ENCODE peak calls at places on chromosomes 13 and 19, in four cellular contexts. R is heart right ventricle; V is activated CD4-positive, alpha-beta T cell treated with anti-CD3 and anti-CD28 coated beads for 36 hours; P is left cardiac atrium. H is an unnamed sample.

GRCh38 chr13:112743451-112744305 is 53.8 kb downstream of the ATP11A start:
- ATAC-seq in P (no peak), V (no peak), R (peak), H (no peak)

GRCh38 chr13:44921478-44921877 is 67.8 kb downstream of the NUFIP1 start:
- ATAC-seq in R (no peak), V (no peak), P (no peak), H (no peak)

GRCh38 chr19:58291943-58292342 is 13.2 kb downstream of the ZNF8 start:
- ATAC-seq in P (no peak), V (no peak), R (no peak), H (no peak)

GRCh38 chr13:48624858-48625257 is 28.9 kb upstream of the CYSLTR2 start:
- ATAC-seq in P (peak), R (peak), V (no peak), H (no peak)

GRCh38 chr19:15488489-15489226 is 9.4 kb upstream of the PGLYRP2 start:
- ATAC-seq in P (peak), V (no peak), R (peak), H (no peak)

GRCh38 chr19:53571339-53571738 is 33.4 kb downstream of the ZNF331 start:
- ATAC-seq in P (no peak), R (no peak), V (no peak), H (no peak)

GRCh38 chr13:96966415-96967102 is 27.7 kb downstream of the OXGR1 start:
- ATAC-seq in R (no peak), P (no peak), V (no peak), H (no peak)

GRCh38 chr13:51923983-51924539 is 62.3 kb downstream of the CCDC70 start:
- ATAC-seq in R (no peak), P (no peak), V (peak), H (peak)

GRCh38 chr19:31496076-31496475 is 146.8 kb upstream of the TSHZ3 start:
- ATAC-seq in P (no peak), R (no peak), V (no peak), H (no peak)

GRCh38 chr19:47819841-47820244 is 1.9 kb upstream of the CRX start:
- ATAC-seq in R (no peak), P (no peak), V (no peak), H (no peak)